ENCODE peak calls at places on chromosome 12, in five cellular contexts. G is GM23338, L is fibroblast of lung, F is H1, S is K562. Q is an unnamed sample.

GRCh38 chr12:65155784-65156183 is 13.6 kb upstream of the LEMD3 start:
- DNase-seq in G (no peak), L (no peak), F (no peak), S (no peak), Q (no peak)

GRCh38 chr12:9673404-9674225 is 4.1 kb downstream of the CLEC2D start:
- DNase-seq in G (peak; percentile 27), L (peak; percentile 94), F (no peak), S (peak; percentile 48), Q (no peak)

GRCh38 chr12:125403145-125403789 is 338.0 kb downstream of the AACS start:
- DNase-seq in G (peak; percentile 95), L (peak; percentile 15), F (peak; percentile 66), S (peak; percentile 45), Q (peak; percentile 79)

GRCh38 chr12:120388711-120389431 is 19.9 kb upstream of the MSI1 start:
- DNase-seq in G (peak; percentile 96), L (no peak), F (peak; percentile 88), S (no peak), Q (peak; percentile 97)

GRCh38 chr12:30026621-30027234 is 243.0 kb upstream of the TMTC1 start:
- DNase-seq in G (no peak), L (peak; percentile 94), F (no peak), S (no peak), Q (no peak)

GRCh38 chr12:95213928-95214327 is 3.3 kb downstream of the FGD6 start:
- DNase-seq in G (no peak), L (no peak), F (no peak), S (no peak), Q (no peak)

GRCh38 chr12:2179953-2180736 is 127.4 kb downstream of the CACNA1C start:
- DNase-seq in G (no peak), L (peak; percentile 95), F (no peak), S (no peak), Q (no peak)

GRCh38 chr12:68420225-68421008 is 88.3 kb upstream of the MDM1 start:
- DNase-seq in G (no peak), L (peak; percentile 78), F (no peak), S (no peak), Q (peak; percentile 9)

GRCh38 chr12:107660861-107661415 is 24.7 kb upstream of the PWP1 start:
- DNase-seq in G (peak; percentile 58), L (no peak), F (no peak), S (no peak), Q (no peak)

GRCh38 chr12:94898388-94898787 is 105.1 kb downstream of the NDUFA12 start:
- DNase-seq in G (peak; percentile 48), L (no peak), F (no peak), S (no peak), Q (no peak)

GRCh38 chr12:29510591-29511174 is 13.2 kb upstream of the OVCH1 start:
- DNase-seq in G (peak; percentile 19), L (no peak), F (no peak), S (no peak), Q (no peak)

GRCh38 chr12:39503445-39503844 is 60.5 kb upstream of the KIF21A start:
- DNase-seq in G (peak; percentile 10), L (peak; percentile 54), F (no peak), S (no peak), Q (no peak)

GRCh38 chr12:48032597-48032996 is 28.3 kb upstream of the COL2A1 start:
- DNase-seq in G (no peak), L (peak; percentile 5), F (no peak), S (no peak), Q (no peak)

GRCh38 chr12:109719123-109720022 is 5.7 kb downstream of the FAM222A start:
- DNase-seq in G (peak; percentile 77), L (no peak), F (no peak), S (peak; percentile 31), Q (peak; percentile 82)

GRCh38 chr12:7076493-7076892 is 15.8 kb downstream of the C1R start:
- DNase-seq in G (no peak), L (no peak), F (no peak), S (no peak), Q (no peak)

GRCh38 chr12:113057565-113058485 is 1.3 kb downstream of the DTX1 start:
- DNase-seq in G (peak; percentile 53), L (no peak), F (peak; percentile 60), S (no peak), Q (peak; percentile 23)

GRCh38 chr12:43891856-43892574 is 56.1 kb downstream of the TMEM117 start:
- DNase-seq in G (no peak), L (no peak), F (no peak), S (no peak), Q (no peak)

GRCh38 chr12:123059501-123059900 is 79.0 kb downstream of the ARL6IP4 start:
- DNase-seq in G (no peak), L (no peak), F (no peak), S (no peak), Q (no peak)

GRCh38 chr12:47736877-47737676 is 11.8 kb upstream of the ENDOU start:
- DNase-seq in G (no peak), L (peak; percentile 31), F (no peak), S (peak; percentile 81), Q (no peak)

GRCh38 chr12:74906224-74906623 is 303.4 kb downstream of the KCNC2 start:
- DNase-seq in G (peak; percentile 35), L (no peak), F (no peak), S (no peak), Q (peak; percentile 10)

GRCh38 chr12:24398605-24399004 is 449.1 kb upstream of the SOX5 start:
- DNase-seq in G (no peak), L (no peak), F (no peak), S (no peak), Q (no peak)

GRCh38 chr12:91562476-91562875 is 379.9 kb upstream of the DCN start:
- DNase-seq in G (no peak), L (no peak), F (no peak), S (no peak), Q (no peak)

GRCh38 chr12:46493352-46494209 is 121.0 kb upstream of the SLC38A2 start:
- DNase-seq in G (no peak), L (no peak), F (no peak), S (no peak), Q (no peak)

GRCh38 chr12:12016284-12017100 is 54.2 kb upstream of the BCL2L14 start:
- DNase-seq in G (no peak), L (peak; percentile 39), F (no peak), S (no peak), Q (no peak)

GRCh38 chr12:6526766-6527525 is 7.4 kb upstream of the GAPDH start:
- DNase-seq in G (no peak), L (no peak), F (no peak), S (no peak), Q (no peak)

GRCh38 chr12:94650143-94651056 is at the start of gene TMCC3:
- DNase-seq in G (peak; percentile 66), L (peak; percentile 20), F (peak; percentile 63), S (no peak), Q (peak; percentile 80)

DNA sequence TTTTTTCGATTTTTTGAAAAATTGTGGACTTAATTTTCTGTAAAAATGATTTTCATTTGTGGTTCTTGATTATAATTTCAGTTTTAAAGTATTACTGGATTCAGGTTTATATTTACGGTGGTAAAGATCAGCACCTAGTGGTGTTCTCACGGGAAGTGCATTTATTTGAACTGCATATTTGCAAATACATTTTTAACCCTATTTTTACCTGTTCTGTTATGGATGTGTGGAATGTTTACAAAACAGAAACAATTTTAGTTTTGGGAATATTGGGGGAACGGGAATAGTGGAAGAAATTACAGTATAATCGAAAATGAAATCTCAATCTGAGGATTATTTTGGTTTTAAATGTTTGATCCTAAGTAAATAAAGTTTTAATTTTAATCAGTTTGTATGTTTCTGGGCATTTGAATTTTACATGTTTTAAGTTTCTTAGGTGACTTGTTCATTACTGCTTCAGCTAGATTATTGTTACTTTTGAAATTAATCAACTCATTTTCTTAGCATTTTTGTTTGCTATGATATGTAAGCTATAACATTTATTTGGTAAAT is 805 bp downstream of the ATF7IP start:
- DNase-seq in G (no peak), L (peak; percentile 36), F (no peak), S (no peak), Q (no peak)
- H3K4me3 ChIP-seq in G (peak overlapping the region; percentile 62), L (peak overlapping the region; percentile 77), F (peak overlapping the region; percentile 78), S (peak overlapping the region; percentile 41), Q (peak overlapping the region; percentile 75)

GRCh38 chr12:49909826-49910225 is 6.1 kb upstream of the FAIM2 start:
- DNase-seq in G (peak; percentile 53), L (peak; percentile 86), F (peak; percentile 64), S (peak; percentile 57), Q (peak; percentile 65)
- TF ChIP-seq EZH2 in G (no peak), L (no peak), F (no peak), S (no peak), Q (no peak)

GRCh38 chr12:130300725-130301124 is 37.0 kb upstream of the PIWIL1 start:
- DNase-seq in G (no peak), L (no peak), F (no peak), S (no peak), Q (no peak)

GRCh38 chr12:130307859-130308258 is 29.8 kb upstream of the PIWIL1 start:
- DNase-seq in G (no peak), L (no peak), F (no peak), S (no peak), Q (no peak)

GRCh38 chr12:130301577-130301976 is 36.1 kb upstream of the PIWIL1 start:
- DNase-seq in G (no peak), L (no peak), F (no peak), S (no peak), Q (no peak)

GRCh38 chr12:130300090-130300489 is 37.6 kb upstream of the PIWIL1 start:
- DNase-seq in G (no peak), L (no peak), F (no peak), S (no peak), Q (no peak)

DNA sequence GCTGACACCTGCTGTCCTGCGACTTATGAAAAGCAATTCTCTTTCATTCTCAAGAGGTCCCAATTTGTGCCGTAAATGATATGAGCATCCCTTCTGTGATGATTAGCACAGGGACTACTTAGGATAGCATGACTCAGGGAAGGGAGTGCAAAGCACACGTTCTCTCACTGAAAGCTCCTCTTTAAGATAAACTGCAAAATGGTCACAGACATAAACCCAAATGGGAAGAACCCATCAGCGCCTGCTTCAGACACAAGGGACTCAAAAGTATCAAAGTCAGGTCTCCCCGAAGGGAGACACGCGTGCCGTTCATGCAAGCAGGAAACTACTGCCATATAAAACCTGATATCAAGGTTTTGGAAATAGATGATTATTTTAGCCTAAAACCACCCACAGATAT is 33.9 kb upstream of the PIWIL1 start:
- DNase-seq in G (no peak), L (no peak), F (no peak), S (no peak), Q (no peak)
- H3K4me3 ChIP-seq in G (no peak overlapping the region), L (no peak overlapping the region), F (no peak overlapping the region), S (no peak overlapping the region), Q (no peak overlapping the region)

DNA sequence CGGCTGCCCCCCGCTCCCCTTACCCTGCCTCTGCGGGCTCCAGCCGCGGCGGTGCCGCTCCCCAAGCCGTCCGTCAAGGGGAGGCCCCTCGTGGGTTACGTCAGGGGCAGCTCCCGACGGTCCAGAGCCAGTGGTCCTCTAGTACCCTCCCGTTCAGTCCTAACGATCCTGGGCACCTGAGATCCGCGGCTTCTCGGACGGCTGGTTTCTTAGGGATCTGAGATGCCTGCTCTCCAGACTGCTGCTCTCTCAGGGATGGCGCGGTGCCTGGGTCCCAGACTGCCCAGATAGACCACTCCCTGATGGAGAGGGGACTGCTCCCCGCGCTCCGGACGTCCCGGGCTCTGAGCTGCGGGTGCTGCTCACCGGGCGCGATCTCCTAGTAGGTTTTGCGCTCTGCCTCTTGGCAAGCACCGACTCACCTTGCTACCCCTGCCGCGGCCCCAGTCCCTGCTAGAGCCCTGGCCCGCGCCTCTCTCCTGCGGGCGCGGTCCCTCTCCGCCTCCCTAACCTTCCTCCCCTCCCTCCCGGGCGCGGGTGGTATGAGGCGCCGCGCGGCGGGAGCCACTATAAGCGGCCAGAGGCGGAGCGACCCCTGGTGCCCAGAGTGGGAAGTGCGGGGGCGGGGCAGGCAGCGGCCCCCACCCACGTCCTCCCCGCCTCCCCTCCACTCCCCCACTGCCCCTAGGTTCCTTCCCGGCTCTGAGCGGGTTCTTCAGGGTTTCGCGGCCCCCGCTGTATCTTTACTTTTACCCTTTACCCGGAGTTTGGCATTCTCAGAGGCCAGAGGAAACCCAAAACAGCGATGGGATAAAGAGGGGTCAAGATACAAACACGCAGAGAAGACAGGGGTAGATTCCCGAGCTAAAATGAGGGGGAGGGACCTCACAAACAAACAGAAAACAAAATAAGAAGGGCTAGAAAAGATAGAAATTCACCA is at the start of gene C1QL4:
- DNase-seq in G (peak; percentile 91), L (peak; percentile 46), F (peak; percentile 99), S (peak; percentile 96), Q (peak; percentile 94)
- TF ChIP-seq EZH2 in G (peak; percentile 97), L (peak; percentile 98), F (peak; percentile 31), S (no peak), Q (peak; percentile 94)

Q was measured in neural progenitor cell.